ENCODE peak calls at places on chromosomes 2 and 18, in seven cellular contexts. One of them, this sample, is unnamed.

GRCh38 chr2:201254331-201254730 is 6.0 kb upstream of the CASP8 start:
- DNase-seq in Daoy: peak
- DNase-seq in ELR: no peak
- DNase-seq in Right ventricle myocardium inferior: no peak
- DNase-seq in fibroblast of lung: peak
- DNase-seq in GM19239: no peak
- DNase-seq in nephron progenitor cell: no peak
- DNase-seq in this sample: peak

GRCh38 chr2:174660984-174661675 is 63.5 kb upstream of the WIPF1 start:
- DNase-seq in GM19239: no peak
- DNase-seq in ELR: no peak
- DNase-seq in fibroblast of lung: no peak
- DNase-seq in Right ventricle myocardium inferior: no peak
- DNase-seq in nephron progenitor cell: no peak
- DNase-seq in Daoy: no peak
- DNase-seq in this sample: no peak

GRCh38 chr2:25098558-25099486 is 56.9 kb downstream of the EFR3B start:
- DNase-seq in nephron progenitor cell: no peak
- DNase-seq in Daoy: no peak
- DNase-seq in Right ventricle myocardium inferior: no peak
- DNase-seq in GM19239: no peak
- DNase-seq in fibroblast of lung: peak
- DNase-seq in ELR: peak
- DNase-seq in this sample: no peak

GRCh38 chr2:7288484-7288883 is 371.3 kb downstream of the RNF144A start:
- DNase-seq in Daoy: no peak
- DNase-seq in fibroblast of lung: no peak
- DNase-seq in nephron progenitor cell: no peak
- DNase-seq in ELR: no peak
- DNase-seq in Right ventricle myocardium inferior: no peak
- DNase-seq in GM19239: no peak
- DNase-seq in this sample: no peak

GRCh38 chr18:56560992-56561391 is 77.4 kb downstream of the TXNL1 start:
- DNase-seq in GM19239: no peak
- DNase-seq in nephron progenitor cell: no peak
- DNase-seq in ELR: no peak
- DNase-seq in Right ventricle myocardium inferior: no peak
- DNase-seq in fibroblast of lung: no peak
- DNase-seq in Daoy: no peak
- DNase-seq in this sample: no peak

GRCh38 chr2:222594679-222595078 is 61.2 kb downstream of the FARSB start:
- DNase-seq in nephron progenitor cell: no peak
- DNase-seq in fibroblast of lung: peak
- DNase-seq in Daoy: no peak
- DNase-seq in Right ventricle myocardium inferior: no peak
- DNase-seq in GM19239: no peak
- DNase-seq in ELR: peak
- DNase-seq in this sample: no peak

GRCh38 chr2:70626254-70626990 is 72.8 kb upstream of the TGFA start:
- DNase-seq in fibroblast of lung: no peak
- DNase-seq in nephron progenitor cell: peak
- DNase-seq in Right ventricle myocardium inferior: no peak
- DNase-seq in ELR: no peak
- DNase-seq in Daoy: no peak
- DNase-seq in GM19239: no peak
- DNase-seq in this sample: no peak

GRCh38 chr2:67311536-67311935 is 85.6 kb upstream of the ETAA1 start:
- DNase-seq in Daoy: peak
- DNase-seq in Right ventricle myocardium inferior: no peak
- DNase-seq in GM19239: no peak
- DNase-seq in fibroblast of lung: peak
- DNase-seq in nephron progenitor cell: no peak
- DNase-seq in ELR: peak
- DNase-seq in this sample: peak

GRCh38 chr18:3110034-3110752 is 97.2 kb upstream of the LPIN2 start:
- DNase-seq in ELR: no peak
- DNase-seq in Right ventricle myocardium inferior: no peak
- DNase-seq in GM19239: no peak
- DNase-seq in Daoy: no peak
- DNase-seq in fibroblast of lung: no peak
- DNase-seq in nephron progenitor cell: no peak
- DNase-seq in this sample: no peak

GRCh38 chr18:33804258-33804657 is 226.2 kb downstream of the ASXL3 start:
- DNase-seq in ELR: no peak
- DNase-seq in GM19239: no peak
- DNase-seq in Right ventricle myocardium inferior: no peak
- DNase-seq in Daoy: peak
- DNase-seq in fibroblast of lung: peak
- DNase-seq in nephron progenitor cell: no peak
- DNase-seq in this sample: no peak

GRCh38 chr2:188235364-188235763 is 56.3 kb upstream of the GULP1 start:
- DNase-seq in nephron progenitor cell: no peak
- DNase-seq in fibroblast of lung: no peak
- DNase-seq in GM19239: no peak
- DNase-seq in Daoy: peak
- DNase-seq in Right ventricle myocardium inferior: no peak
- DNase-seq in ELR: no peak
- DNase-seq in this sample: no peak

GRCh38 chr2:21438949-21439348 is 315.2 kb downstream of the TDRD15 start:
- DNase-seq in GM19239: no peak
- DNase-seq in Right ventricle myocardium inferior: no peak
- DNase-seq in nephron progenitor cell: no peak
- DNase-seq in ELR: peak
- DNase-seq in Daoy: peak
- DNase-seq in fibroblast of lung: peak
- DNase-seq in this sample: peak

GRCh38 chr18:63297678-63298392 is 21.7 kb downstream of the BCL2 start:
- DNase-seq in Daoy: no peak
- DNase-seq in fibroblast of lung: no peak
- DNase-seq in GM19239: no peak
- DNase-seq in Right ventricle myocardium inferior: no peak
- DNase-seq in ELR: no peak
- DNase-seq in nephron progenitor cell: no peak
- DNase-seq in this sample: no peak

GRCh38 chr2:102253753-102254150 is 57.6 kb upstream of the IL1RL1 start:
- DNase-seq in ELR: peak
- DNase-seq in nephron progenitor cell: no peak
- DNase-seq in fibroblast of lung: peak
- DNase-seq in GM19239: no peak
- DNase-seq in Daoy: no peak
- DNase-seq in Right ventricle myocardium inferior: no peak
- DNase-seq in this sample: no peak

GRCh38 chr18:54777118-54777791 is 51.0 kb upstream of the RAB27B start:
- DNase-seq in Daoy: no peak
- DNase-seq in ELR: no peak
- DNase-seq in nephron progenitor cell: no peak
- DNase-seq in fibroblast of lung: no peak
- DNase-seq in GM19239: peak
- DNase-seq in Right ventricle myocardium inferior: no peak
- DNase-seq in this sample: peak

GRCh38 chr2:56969513-56969912 is 785.7 kb downstream of the CCDC85A start:
- DNase-seq in Right ventricle myocardium inferior: no peak
- DNase-seq in Daoy: no peak
- DNase-seq in nephron progenitor cell: no peak
- DNase-seq in GM19239: no peak
- DNase-seq in ELR: no peak
- DNase-seq in fibroblast of lung: no peak
- DNase-seq in this sample: no peak

GRCh38 chr2:237491515-237492118 is 4.6 kb downstream of the MLPH start:
- DNase-seq in GM19239: no peak
- DNase-seq in Right ventricle myocardium inferior: no peak
- DNase-seq in ELR: peak
- DNase-seq in nephron progenitor cell: no peak
- DNase-seq in fibroblast of lung: no peak
- DNase-seq in Daoy: no peak
- DNase-seq in this sample: peak

GRCh38 chr2:140658766-140659165 is 1472.0 kb downstream of the LRP1B start:
- DNase-seq in nephron progenitor cell: no peak
- DNase-seq in ELR: no peak
- DNase-seq in Daoy: no peak
- DNase-seq in Right ventricle myocardium inferior: no peak
- DNase-seq in GM19239: no peak
- DNase-seq in fibroblast of lung: no peak
- DNase-seq in this sample: no peak

GRCh38 chr2:84160461-84160860 is 298.6 kb downstream of the SUCLG1 start:
- DNase-seq in Daoy: no peak
- DNase-seq in ELR: no peak
- DNase-seq in Right ventricle myocardium inferior: no peak
- DNase-seq in GM19239: no peak
- DNase-seq in nephron progenitor cell: no peak
- DNase-seq in fibroblast of lung: no peak
- DNase-seq in this sample: no peak

GRCh38 chr2:66929632-66930385 is 467.3 kb upstream of the ETAA1 start:
- DNase-seq in GM19239: no peak
- DNase-seq in Right ventricle myocardium inferior: peak
- DNase-seq in fibroblast of lung: peak
- DNase-seq in Daoy: peak
- DNase-seq in ELR: peak
- DNase-seq in nephron progenitor cell: no peak
- DNase-seq in this sample: no peak

GRCh38 chr18:34661464-34662087 is 48.5 kb upstream of the DTNA start:
- DNase-seq in ELR: peak
- DNase-seq in GM19239: peak
- DNase-seq in fibroblast of lung: peak
- DNase-seq in Daoy: peak
- DNase-seq in nephron progenitor cell: peak
- DNase-seq in Right ventricle myocardium inferior: no peak
- DNase-seq in this sample: peak

GRCh38 chr18:24999650-25000267 is 352.2 kb downstream of the ZNF521 start:
- DNase-seq in nephron progenitor cell: no peak
- DNase-seq in fibroblast of lung: no peak
- DNase-seq in ELR: no peak
- DNase-seq in GM19239: no peak
- DNase-seq in Right ventricle myocardium inferior: no peak
- DNase-seq in Daoy: no peak
- DNase-seq in this sample: no peak

GRCh38 chr2:1170711-1171110 is 220.1 kb downstream of the SNTG2 start:
- DNase-seq in GM19239: no peak
- DNase-seq in nephron progenitor cell: no peak
- DNase-seq in fibroblast of lung: no peak
- DNase-seq in Daoy: no peak
- DNase-seq in Right ventricle myocardium inferior: no peak
- DNase-seq in ELR: no peak
- DNase-seq in this sample: no peak

GRCh38 chr18:6781179-6781714 is 51.7 kb downstream of the ARHGAP28 start:
- DNase-seq in fibroblast of lung: no peak
- DNase-seq in Daoy: peak
- DNase-seq in Right ventricle myocardium inferior: no peak
- DNase-seq in nephron progenitor cell: peak
- DNase-seq in GM19239: no peak
- DNase-seq in ELR: no peak
- DNase-seq in this sample: no peak

GRCh38 chr2:216665240-216665639 is 30.1 kb downstream of the IGFBP5 start:
- DNase-seq in Right ventricle myocardium inferior: peak
- DNase-seq in ELR: no peak
- DNase-seq in Daoy: peak
- DNase-seq in GM19239: no peak
- DNase-seq in nephron progenitor cell: no peak
- DNase-seq in fibroblast of lung: no peak
- DNase-seq in this sample: no peak

GRCh38 chr2:104818249-104818648 is 35.7 kb upstream of the POU3F3 start:
- DNase-seq in Right ventricle myocardium inferior: no peak
- DNase-seq in Daoy: no peak
- DNase-seq in fibroblast of lung: no peak
- DNase-seq in GM19239: no peak
- DNase-seq in nephron progenitor cell: no peak
- DNase-seq in ELR: no peak
- DNase-seq in this sample: no peak

GRCh38 chr18:32920796-32921787 is 148.3 kb upstream of the KLHL14 start:
- DNase-seq in ELR: peak
- DNase-seq in GM19239: no peak
- DNase-seq in Daoy: peak
- DNase-seq in nephron progenitor cell: no peak
- DNase-seq in fibroblast of lung: peak
- DNase-seq in Right ventricle myocardium inferior: no peak
- DNase-seq in this sample: peak

GRCh38 chr2:12442627-12442928 is 274.2 kb upstream of the TRIB2 start:
- DNase-seq in Daoy: peak
- DNase-seq in GM19239: no peak
- DNase-seq in Right ventricle myocardium inferior: no peak
- DNase-seq in nephron progenitor cell: no peak
- DNase-seq in fibroblast of lung: peak
- DNase-seq in ELR: peak
- DNase-seq in this sample: no peak

GRCh38 chr2:95346236-95346737 is 49.1 kb downstream of the KCNIP3 start:
- DNase-seq in Daoy: peak
- DNase-seq in Right ventricle myocardium inferior: no peak
- DNase-seq in GM19239: no peak
- DNase-seq in fibroblast of lung: peak
- DNase-seq in ELR: peak
- DNase-seq in nephron progenitor cell: peak
- DNase-seq in this sample: peak

GRCh38 chr2:36451512-36451911 is 95.9 kb downstream of the CRIM1 start:
- DNase-seq in Daoy: peak
- DNase-seq in Right ventricle myocardium inferior: no peak
- DNase-seq in ELR: peak
- DNase-seq in GM19239: no peak
- DNase-seq in fibroblast of lung: peak
- DNase-seq in nephron progenitor cell: no peak
- DNase-seq in this sample: peak

GRCh38 chr2:53379547-53379946 is 388.1 kb upstream of the CHAC2 start:
- DNase-seq in nephron progenitor cell: no peak
- DNase-seq in Right ventricle myocardium inferior: no peak
- DNase-seq in ELR: no peak
- DNase-seq in Daoy: no peak
- DNase-seq in GM19239: no peak
- DNase-seq in fibroblast of lung: no peak
- DNase-seq in this sample: no peak

GRCh38 chr2:241355983-241356870 is at the start of gene FARP2:
- DNase-seq in Daoy: peak
- DNase-seq in GM19239: peak
- DNase-seq in fibroblast of lung: peak
- DNase-seq in nephron progenitor cell: peak
- DNase-seq in ELR: peak
- DNase-seq in Right ventricle myocardium inferior: peak
- DNase-seq in this sample: peak